ENCODE peak calls at places on chromosomes 5 and 9, in nine cellular contexts. J is BE2C, A is esophagus squamous epithelium, H is RWPE1, R is omental fat pad, U is AG10803, D is kidney, M is A549, Q is type B pancreatic cell. L is an unnamed sample.

GRCh38 chr9:24712190-24712589 is 166.5 kb upstream of the IZUMO3 start:
- DNase-seq in J (no peak), A (no peak), H (no peak), R (no peak), U (no peak), D (no peak), M (no peak), Q (no peak), L (no peak)

GRCh38 chr5:17308326-17309065 is 91.1 kb downstream of the BASP1 start:
- DNase-seq in J (no peak), A (no peak), H (no peak), R (no peak), U (no peak), D (no peak), M (no peak), Q (no peak), L (no peak)

GRCh38 chr9:98887918-98888510 is 55.7 kb upstream of the COL15A1 start:
- DNase-seq in J (no peak), A (no peak), H (peak), R (no peak), U (no peak), D (no peak), M (no peak), Q (no peak), L (no peak)

GRCh38 chr5:178527458-178528307 is 62.5 kb downstream of the COL23A1 start:
- DNase-seq in J (no peak), A (no peak), H (no peak), R (no peak), U (no peak), D (no peak), M (no peak), Q (no peak), L (no peak)

GRCh38 chr5:150645070-150645700 is 4.7 kb downstream of the SYNPO start:
- DNase-seq in J (peak), A (no peak), H (peak), R (no peak), U (peak), D (peak), M (no peak), Q (no peak), L (no peak)

GRCh38 chr5:109485030-109485429 is 75.3 kb upstream of the PJA2 start:
- DNase-seq in J (peak), A (no peak), H (no peak), R (peak), U (no peak), D (peak), M (no peak), Q (no peak), L (no peak)

GRCh38 chr9:105065119-105066088 is 137.4 kb upstream of the ABCA1 start:
- DNase-seq in J (no peak), A (no peak), H (no peak), R (no peak), U (no peak), D (no peak), M (no peak), Q (no peak), L (no peak)

GRCh38 chr5:32531885-32532520 is 53.4 kb upstream of the SUB1 start:
- DNase-seq in J (no peak), A (no peak), H (no peak), R (no peak), U (peak), D (no peak), M (peak), Q (no peak), L (no peak)

GRCh38 chr5:115770466-115770865 is 46.0 kb downstream of the CDO1 start:
- DNase-seq in J (peak), A (no peak), H (no peak), R (no peak), U (peak), D (no peak), M (no peak), Q (no peak), L (no peak)

GRCh38 chr9:115006660-115007059 is 76.3 kb upstream of the TNFSF8 start:
- DNase-seq in J (no peak), A (no peak), H (peak), R (no peak), U (peak), D (no peak), M (no peak), Q (no peak), L (no peak)

GRCh38 chr9:37327553-37327952 is 94.9 kb upstream of the GRHPR start:
- DNase-seq in J (no peak), A (no peak), H (no peak), R (no peak), U (no peak), D (no peak), M (no peak), Q (no peak), L (no peak)

GRCh38 chr5:79488775-79489174 is 25.2 kb downstream of the HOMER1 start:
- DNase-seq in J (no peak), A (no peak), H (no peak), R (no peak), U (peak), D (no peak), M (no peak), Q (no peak), L (no peak)

GRCh38 chr5:153960269-153961215 is 78.2 kb downstream of the FAM114A2 start:
- DNase-seq in J (no peak), A (no peak), H (no peak), R (no peak), U (peak), D (no peak), M (no peak), Q (no peak), L (peak)

GRCh38 chr9:86020731-86021130 is 78.6 kb downstream of the GOLM1 start:
- DNase-seq in J (no peak), A (no peak), H (no peak), R (no peak), U (peak), D (no peak), M (no peak), Q (no peak), L (no peak)

GRCh38 chr5:68290260-68290674 is 74.7 kb downstream of the PIK3R1 start:
- DNase-seq in J (peak), A (no peak), H (no peak), R (no peak), U (peak), D (no peak), M (no peak), Q (no peak), L (no peak)

GRCh38 chr5:155460501-155460931 is 447.0 kb downstream of the KIF4B start:
- DNase-seq in J (no peak), A (no peak), H (no peak), R (no peak), U (no peak), D (no peak), M (no peak), Q (no peak), L (no peak)

GRCh38 chr9:87677776-87678587 is 47.9 kb upstream of the CTSL start:
- DNase-seq in J (no peak), A (no peak), H (no peak), R (no peak), U (no peak), D (no peak), M (no peak), Q (peak), L (no peak)

GRCh38 chr5:5145651-5146529 is 5.8 kb downstream of the ADAMTS16 start:
- DNase-seq in J (no peak), A (no peak), H (peak), R (no peak), U (peak), D (no peak), M (no peak), Q (no peak), L (no peak)

GRCh38 chr5:159819671-159820411 is 96.4 kb upstream of the ADRA1B start:
- DNase-seq in J (no peak), A (no peak), H (peak), R (no peak), U (peak), D (peak), M (no peak), Q (no peak), L (no peak)

GRCh38 chr5:131185523-131186104 is 14.9 kb downstream of the LYRM7 start:
- DNase-seq in J (no peak), A (no peak), H (no peak), R (no peak), U (no peak), D (no peak), M (no peak), Q (no peak), L (no peak)

GRCh38 chr9:99109522-99109921 is 4.6 kb downstream of the TGFBR1 start:
- DNase-seq in J (no peak), A (no peak), H (no peak), R (no peak), U (peak), D (no peak), M (no peak), Q (no peak), L (no peak)

DNA sequence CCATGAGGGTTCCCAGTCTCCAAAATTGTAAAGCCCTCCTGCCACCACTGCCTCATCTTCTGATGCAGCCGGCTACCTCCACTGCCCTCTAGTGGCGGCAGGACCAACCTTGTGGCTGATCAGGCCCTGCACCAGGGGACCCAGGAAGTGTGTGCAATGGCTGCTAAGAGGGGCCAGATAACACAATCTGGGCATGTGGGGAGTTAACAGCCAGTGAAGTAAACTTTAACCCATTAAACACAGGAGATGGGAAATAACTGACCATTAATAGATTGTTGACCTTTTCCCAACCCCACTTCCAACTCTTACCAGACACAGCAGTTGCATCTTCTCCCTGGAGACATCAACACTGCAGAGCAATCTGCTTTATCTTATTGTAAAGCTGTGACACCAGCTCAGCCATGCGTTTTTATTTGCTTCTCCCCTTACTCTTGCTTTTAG is 63.3 kb downstream of the FREM1 start:
- DNase-seq in J (peak), A (no peak), H (peak), R (no peak), U (peak), D (peak), M (peak), Q (peak), L (no peak)
- TF ChIP-seq CTCF in J (peak), A (no peak), H (peak), R (no peak), U (peak), D (peak), M (peak), Q (peak), L (peak)

GRCh38 chr9:38391278-38392118 is 1.0 kb upstream of the ALDH1B1 start:
- DNase-seq in J (no peak), A (no peak), H (no peak), R (no peak), U (no peak), D (peak), M (no peak), Q (no peak), L (no peak)

GRCh38 chr9:38393128-38393809 is 767 bp downstream of the ALDH1B1 start:
- DNase-seq in J (no peak), A (no peak), H (peak), R (no peak), U (peak), D (peak), M (peak), Q (no peak), L (no peak)

GRCh38 chr9:38390851-38391250 is 1.7 kb upstream of the ALDH1B1 start:
- DNase-seq in J (no peak), A (no peak), H (no peak), R (no peak), U (no peak), D (no peak), M (no peak), Q (no peak), L (no peak)

GRCh38 chr9:38394419-38394818 is 1.9 kb downstream of the ALDH1B1 start:
- DNase-seq in J (no peak), A (no peak), H (no peak), R (no peak), U (no peak), D (no peak), M (no peak), Q (no peak), L (no peak)

GRCh38 chr9:38392235-38393127 is at the start of gene ALDH1B1:
- DNase-seq in J (peak), A (no peak), H (peak), R (peak), U (peak), D (peak), M (peak), Q (peak), L (peak)
- TF ChIP-seq CTCF in J (peak), A (no peak), H (no peak), R (no peak), U (peak), D (no peak), M (peak), Q (peak), L (no peak)

DNA sequence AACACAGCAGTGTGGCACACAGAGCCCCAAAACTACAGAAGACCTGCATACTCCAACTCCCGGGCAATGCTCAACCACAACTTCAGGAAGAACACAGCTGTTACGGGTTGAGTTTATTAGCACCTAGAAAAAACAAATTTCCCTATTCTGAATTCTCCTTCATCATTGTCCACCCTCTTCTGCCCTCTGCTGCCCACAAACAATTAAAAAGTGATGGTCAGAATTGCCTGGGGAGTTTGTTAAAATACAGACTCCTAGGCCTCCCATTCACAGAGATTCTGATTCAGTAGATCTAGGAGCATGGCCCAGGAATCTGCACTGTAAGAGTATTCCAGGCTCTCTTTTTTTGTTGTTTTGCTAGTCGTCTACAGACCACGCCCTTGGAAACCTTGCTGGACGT is 310.6 kb downstream of the NDUFS4 start:
- DNase-seq in J (no peak), A (no peak), H (no peak), R (no peak), U (no peak), D (no peak), M (no peak), Q (no peak), L (no peak)
- TF ChIP-seq CTCF in J (no peak), A (no peak), H (no peak), R (no peak), U (peak), D (no peak), M (no peak), Q (no peak), L (no peak)

DNA sequence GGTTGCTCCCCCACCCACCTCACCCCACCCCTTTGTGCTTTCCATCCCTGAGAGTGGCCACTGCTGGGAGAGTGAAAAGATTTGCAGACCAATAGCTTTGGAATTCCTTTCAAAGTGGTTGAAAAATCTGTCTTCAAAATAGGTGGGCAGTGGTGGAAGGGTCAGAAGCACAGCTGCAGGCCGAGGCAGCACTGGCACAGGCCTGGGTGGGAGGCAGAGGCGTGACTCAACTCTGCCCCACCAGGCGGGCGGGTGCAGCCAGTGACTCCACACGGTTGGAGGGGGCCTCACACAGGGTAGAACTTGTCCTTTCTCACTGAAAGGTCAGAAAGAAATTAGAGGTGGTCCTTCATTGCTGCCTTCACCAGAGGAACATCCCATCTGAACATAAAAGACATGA is 214.9 kb upstream of the TBCA start:
- DNase-seq in J (no peak), A (no peak), H (no peak), R (no peak), U (no peak), D (peak), M (no peak), Q (no peak), L (no peak)
- TF ChIP-seq CTCF in J (peak), A (no peak), H (no peak), R (no peak), U (no peak), D (no peak), M (no peak), Q (no peak), L (no peak)

DNA sequence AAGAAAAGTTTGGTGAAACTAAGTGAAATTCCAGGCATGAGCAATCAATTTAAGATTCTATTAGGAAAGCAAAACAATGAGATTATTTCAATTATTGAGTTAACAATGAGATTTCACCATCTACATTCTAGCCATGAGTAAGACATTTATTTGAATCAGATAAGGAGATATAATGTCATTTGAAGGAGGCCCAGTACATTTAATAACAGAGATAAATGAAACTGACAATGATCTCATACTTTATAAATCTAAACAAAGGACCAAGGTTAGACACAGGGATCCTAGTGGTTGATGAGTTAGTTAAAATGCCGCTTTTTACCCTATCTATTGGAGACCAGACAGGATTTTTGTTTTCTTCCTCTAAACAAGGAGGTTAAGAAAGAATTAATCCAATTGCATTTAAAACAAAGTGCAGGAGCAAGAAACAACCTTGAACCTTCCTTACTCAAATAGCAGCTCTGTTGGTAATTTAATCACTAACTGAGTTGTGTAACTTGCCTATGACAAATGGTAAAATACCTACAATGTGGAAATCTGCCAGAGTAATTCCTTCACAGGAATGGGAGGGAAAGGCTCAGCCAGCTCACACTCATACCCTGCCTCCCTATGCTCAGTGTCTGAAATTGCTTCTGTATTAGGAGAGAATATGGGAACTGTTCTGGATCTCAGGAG is 103.5 kb upstream of the NR3C1 start:
- DNase-seq in J (no peak), A (no peak), H (peak), R (no peak), U (peak), D (no peak), M (peak), Q (no peak), L (no peak)
- TF ChIP-seq CTCF in J (no peak), A (no peak), H (peak), R (no peak), U (no peak), D (peak), M (peak), Q (no peak), L (no peak)

L was measured in natural killer cell.